ENCODE peak calls at places on chromosomes 13 and 19, in ten cellular contexts. One of them, this sample, is unnamed.

GRCh38 chr13:44903596-44903995 is 85.7 kb downstream of the NUFIP1 start:
- DNase-seq in stimulated activated CD4-positive, alpha-beta T cell treated with anti-CD3 and anti-CD28 coated beads, Interleukin-2, amount 100 ng/mL, for 48 hours: no peak
- DNase-seq in uterus: peak
- DNase-seq in activated CD4-positive, alpha-beta T cell treated with anti-CD3 and anti-CD28 coated beads, Interleukin-2, amount 50 U/mL, for 1 hour: no peak
- DNase-seq in NCI-H345: no peak
- DNase-seq in stimulated activated naive B cell treated with anti-CD40 and anti-IgM and Interleukin-4, amounts not matched to agents 10 μg/mL and 1 μg/mL and 100 μg/mL, for 72 hours: no peak
- DNase-seq in body of pancreas: peak
- DNase-seq in T-helper 2 cell: no peak
- DNase-seq in nephron progenitor cell: no peak
- DNase-seq in GM23248: peak
- DNase-seq in this sample: no peak

GRCh38 chr13:72620874-72621273 is 106.6 kb downstream of the MZT1 start:
- DNase-seq in activated CD4-positive, alpha-beta T cell treated with anti-CD3 and anti-CD28 coated beads, Interleukin-2, amount 50 U/mL, for 1 hour: no peak
- DNase-seq in stimulated activated CD4-positive, alpha-beta T cell treated with anti-CD3 and anti-CD28 coated beads, Interleukin-2, amount 100 ng/mL, for 48 hours: no peak
- DNase-seq in GM23248: no peak
- DNase-seq in T-helper 2 cell: no peak
- DNase-seq in body of pancreas: no peak
- DNase-seq in NCI-H345: no peak
- DNase-seq in nephron progenitor cell: no peak
- DNase-seq in uterus: no peak
- DNase-seq in stimulated activated naive B cell treated with anti-CD40 and anti-IgM and Interleukin-4, amounts not matched to agents 10 μg/mL and 1 μg/mL and 100 μg/mL, for 72 hours: no peak
- DNase-seq in this sample: no peak

GRCh38 chr13:101144808-101145419 is 271.4 kb downstream of the NALCN start:
- DNase-seq in body of pancreas: no peak
- DNase-seq in nephron progenitor cell: peak
- DNase-seq in uterus: no peak
- DNase-seq in stimulated activated CD4-positive, alpha-beta T cell treated with anti-CD3 and anti-CD28 coated beads, Interleukin-2, amount 100 ng/mL, for 48 hours: peak
- DNase-seq in GM23248: peak
- DNase-seq in stimulated activated naive B cell treated with anti-CD40 and anti-IgM and Interleukin-4, amounts not matched to agents 10 μg/mL and 1 μg/mL and 100 μg/mL, for 72 hours: no peak
- DNase-seq in T-helper 2 cell: no peak
- DNase-seq in NCI-H345: peak
- DNase-seq in activated CD4-positive, alpha-beta T cell treated with anti-CD3 and anti-CD28 coated beads, Interleukin-2, amount 50 U/mL, for 1 hour: no peak
- DNase-seq in this sample: peak

GRCh38 chr13:83980322-83980721 is 98.0 kb upstream of the SLITRK1 start:
- DNase-seq in T-helper 2 cell: no peak
- DNase-seq in NCI-H345: no peak
- DNase-seq in activated CD4-positive, alpha-beta T cell treated with anti-CD3 and anti-CD28 coated beads, Interleukin-2, amount 50 U/mL, for 1 hour: no peak
- DNase-seq in GM23248: no peak
- DNase-seq in nephron progenitor cell: no peak
- DNase-seq in uterus: no peak
- DNase-seq in stimulated activated naive B cell treated with anti-CD40 and anti-IgM and Interleukin-4, amounts not matched to agents 10 μg/mL and 1 μg/mL and 100 μg/mL, for 72 hours: no peak
- DNase-seq in stimulated activated CD4-positive, alpha-beta T cell treated with anti-CD3 and anti-CD28 coated beads, Interleukin-2, amount 100 ng/mL, for 48 hours: no peak
- DNase-seq in body of pancreas: no peak
- DNase-seq in this sample: no peak

GRCh38 chr19:7705387-7706187 is 3.7 kb upstream of the FCER2 start:
- DNase-seq in T-helper 2 cell: peak
- DNase-seq in stimulated activated naive B cell treated with anti-CD40 and anti-IgM and Interleukin-4, amounts not matched to agents 10 μg/mL and 1 μg/mL and 100 μg/mL, for 72 hours: peak
- DNase-seq in activated CD4-positive, alpha-beta T cell treated with anti-CD3 and anti-CD28 coated beads, Interleukin-2, amount 50 U/mL, for 1 hour: peak
- DNase-seq in stimulated activated CD4-positive, alpha-beta T cell treated with anti-CD3 and anti-CD28 coated beads, Interleukin-2, amount 100 ng/mL, for 48 hours: peak
- DNase-seq in GM23248: no peak
- DNase-seq in NCI-H345: no peak
- DNase-seq in uterus: no peak
- DNase-seq in body of pancreas: no peak
- DNase-seq in nephron progenitor cell: no peak
- DNase-seq in this sample: no peak

GRCh38 chr19:38739440-38740251 is 4.6 kb downstream of the CAPN12 start:
- DNase-seq in stimulated activated naive B cell treated with anti-CD40 and anti-IgM and Interleukin-4, amounts not matched to agents 10 μg/mL and 1 μg/mL and 100 μg/mL, for 72 hours: no peak
- DNase-seq in uterus: no peak
- DNase-seq in stimulated activated CD4-positive, alpha-beta T cell treated with anti-CD3 and anti-CD28 coated beads, Interleukin-2, amount 100 ng/mL, for 48 hours: no peak
- DNase-seq in T-helper 2 cell: no peak
- DNase-seq in nephron progenitor cell: no peak
- DNase-seq in GM23248: no peak
- DNase-seq in NCI-H345: no peak
- DNase-seq in body of pancreas: no peak
- DNase-seq in activated CD4-positive, alpha-beta T cell treated with anti-CD3 and anti-CD28 coated beads, Interleukin-2, amount 50 U/mL, for 1 hour: no peak
- DNase-seq in this sample: no peak

GRCh38 chr19:402786-403185 is 6.2 kb downstream of the C2CD4C start:
- DNase-seq in stimulated activated naive B cell treated with anti-CD40 and anti-IgM and Interleukin-4, amounts not matched to agents 10 μg/mL and 1 μg/mL and 100 μg/mL, for 72 hours: no peak
- DNase-seq in NCI-H345: peak
- DNase-seq in activated CD4-positive, alpha-beta T cell treated with anti-CD3 and anti-CD28 coated beads, Interleukin-2, amount 50 U/mL, for 1 hour: no peak
- DNase-seq in T-helper 2 cell: no peak
- DNase-seq in stimulated activated CD4-positive, alpha-beta T cell treated with anti-CD3 and anti-CD28 coated beads, Interleukin-2, amount 100 ng/mL, for 48 hours: no peak
- DNase-seq in GM23248: no peak
- DNase-seq in body of pancreas: no peak
- DNase-seq in nephron progenitor cell: no peak
- DNase-seq in uterus: peak
- DNase-seq in this sample: no peak

GRCh38 chr13:41107104-41107571 is 25.5 kb downstream of the KBTBD6 start:
- DNase-seq in stimulated activated CD4-positive, alpha-beta T cell treated with anti-CD3 and anti-CD28 coated beads, Interleukin-2, amount 100 ng/mL, for 48 hours: no peak
- DNase-seq in stimulated activated naive B cell treated with anti-CD40 and anti-IgM and Interleukin-4, amounts not matched to agents 10 μg/mL and 1 μg/mL and 100 μg/mL, for 72 hours: no peak
- DNase-seq in NCI-H345: no peak
- DNase-seq in nephron progenitor cell: no peak
- DNase-seq in body of pancreas: no peak
- DNase-seq in uterus: no peak
- DNase-seq in GM23248: no peak
- DNase-seq in T-helper 2 cell: no peak
- DNase-seq in activated CD4-positive, alpha-beta T cell treated with anti-CD3 and anti-CD28 coated beads, Interleukin-2, amount 50 U/mL, for 1 hour: no peak
- DNase-seq in this sample: no peak

GRCh38 chr13:87821512-87821911 is 150.3 kb downstream of the SLITRK5 start:
- DNase-seq in stimulated activated CD4-positive, alpha-beta T cell treated with anti-CD3 and anti-CD28 coated beads, Interleukin-2, amount 100 ng/mL, for 48 hours: no peak
- DNase-seq in body of pancreas: no peak
- DNase-seq in stimulated activated naive B cell treated with anti-CD40 and anti-IgM and Interleukin-4, amounts not matched to agents 10 μg/mL and 1 μg/mL and 100 μg/mL, for 72 hours: no peak
- DNase-seq in uterus: no peak
- DNase-seq in T-helper 2 cell: no peak
- DNase-seq in NCI-H345: no peak
- DNase-seq in nephron progenitor cell: no peak
- DNase-seq in activated CD4-positive, alpha-beta T cell treated with anti-CD3 and anti-CD28 coated beads, Interleukin-2, amount 50 U/mL, for 1 hour: no peak
- DNase-seq in GM23248: no peak
- DNase-seq in this sample: no peak

GRCh38 chr13:100269837-100270236 is 180.9 kb downstream of the PCCA start:
- DNase-seq in body of pancreas: peak
- DNase-seq in nephron progenitor cell: no peak
- DNase-seq in stimulated activated naive B cell treated with anti-CD40 and anti-IgM and Interleukin-4, amounts not matched to agents 10 μg/mL and 1 μg/mL and 100 μg/mL, for 72 hours: no peak
- DNase-seq in stimulated activated CD4-positive, alpha-beta T cell treated with anti-CD3 and anti-CD28 coated beads, Interleukin-2, amount 100 ng/mL, for 48 hours: no peak
- DNase-seq in NCI-H345: no peak
- DNase-seq in GM23248: peak
- DNase-seq in T-helper 2 cell: no peak
- DNase-seq in activated CD4-positive, alpha-beta T cell treated with anti-CD3 and anti-CD28 coated beads, Interleukin-2, amount 50 U/mL, for 1 hour: no peak
- DNase-seq in uterus: peak
- DNase-seq in this sample: no peak

GRCh38 chr13:114148521-114148855 is 16.1 kb upstream of the RASA3 start:
- DNase-seq in body of pancreas: peak
- DNase-seq in NCI-H345: no peak
- DNase-seq in nephron progenitor cell: no peak
- DNase-seq in T-helper 2 cell: peak
- DNase-seq in GM23248: no peak
- DNase-seq in activated CD4-positive, alpha-beta T cell treated with anti-CD3 and anti-CD28 coated beads, Interleukin-2, amount 50 U/mL, for 1 hour: peak
- DNase-seq in stimulated activated CD4-positive, alpha-beta T cell treated with anti-CD3 and anti-CD28 coated beads, Interleukin-2, amount 100 ng/mL, for 48 hours: peak
- DNase-seq in uterus: no peak
- DNase-seq in stimulated activated naive B cell treated with anti-CD40 and anti-IgM and Interleukin-4, amounts not matched to agents 10 μg/mL and 1 μg/mL and 100 μg/mL, for 72 hours: peak
- DNase-seq in this sample: no peak

GRCh38 chr19:16268676-16269319 is 55.8 kb upstream of the KLF2 start:
- DNase-seq in stimulated activated CD4-positive, alpha-beta T cell treated with anti-CD3 and anti-CD28 coated beads, Interleukin-2, amount 100 ng/mL, for 48 hours: no peak
- DNase-seq in nephron progenitor cell: no peak
- DNase-seq in stimulated activated naive B cell treated with anti-CD40 and anti-IgM and Interleukin-4, amounts not matched to agents 10 μg/mL and 1 μg/mL and 100 μg/mL, for 72 hours: no peak
- DNase-seq in T-helper 2 cell: no peak
- DNase-seq in uterus: no peak
- DNase-seq in activated CD4-positive, alpha-beta T cell treated with anti-CD3 and anti-CD28 coated beads, Interleukin-2, amount 50 U/mL, for 1 hour: peak
- DNase-seq in body of pancreas: no peak
- DNase-seq in GM23248: no peak
- DNase-seq in NCI-H345: no peak
- DNase-seq in this sample: no peak

GRCh38 chr19:13430790-13431582 is 75.3 kb downstream of the CACNA1A start:
- DNase-seq in activated CD4-positive, alpha-beta T cell treated with anti-CD3 and anti-CD28 coated beads, Interleukin-2, amount 50 U/mL, for 1 hour: peak
- DNase-seq in body of pancreas: peak
- DNase-seq in stimulated activated naive B cell treated with anti-CD40 and anti-IgM and Interleukin-4, amounts not matched to agents 10 μg/mL and 1 μg/mL and 100 μg/mL, for 72 hours: peak
- DNase-seq in GM23248: peak
- DNase-seq in nephron progenitor cell: peak
- DNase-seq in stimulated activated CD4-positive, alpha-beta T cell treated with anti-CD3 and anti-CD28 coated beads, Interleukin-2, amount 100 ng/mL, for 48 hours: peak
- DNase-seq in uterus: no peak
- DNase-seq in T-helper 2 cell: peak
- DNase-seq in NCI-H345: no peak
- DNase-seq in this sample: no peak

GRCh38 chr13:28451482-28452217 is 43.3 kb downstream of the FLT1 start:
- DNase-seq in body of pancreas: no peak
- DNase-seq in stimulated activated naive B cell treated with anti-CD40 and anti-IgM and Interleukin-4, amounts not matched to agents 10 μg/mL and 1 μg/mL and 100 μg/mL, for 72 hours: no peak
- DNase-seq in nephron progenitor cell: peak
- DNase-seq in stimulated activated CD4-positive, alpha-beta T cell treated with anti-CD3 and anti-CD28 coated beads, Interleukin-2, amount 100 ng/mL, for 48 hours: no peak
- DNase-seq in uterus: no peak
- DNase-seq in T-helper 2 cell: no peak
- DNase-seq in GM23248: peak
- DNase-seq in NCI-H345: no peak
- DNase-seq in activated CD4-positive, alpha-beta T cell treated with anti-CD3 and anti-CD28 coated beads, Interleukin-2, amount 50 U/mL, for 1 hour: no peak
- DNase-seq in this sample: no peak

GRCh38 chr19:49343127-49343526 is 7.9 kb downstream of the CD37 start:
- DNase-seq in T-helper 2 cell: no peak
- DNase-seq in stimulated activated CD4-positive, alpha-beta T cell treated with anti-CD3 and anti-CD28 coated beads, Interleukin-2, amount 100 ng/mL, for 48 hours: no peak
- DNase-seq in nephron progenitor cell: no peak
- DNase-seq in NCI-H345: no peak
- DNase-seq in stimulated activated naive B cell treated with anti-CD40 and anti-IgM and Interleukin-4, amounts not matched to agents 10 μg/mL and 1 μg/mL and 100 μg/mL, for 72 hours: no peak
- DNase-seq in activated CD4-positive, alpha-beta T cell treated with anti-CD3 and anti-CD28 coated beads, Interleukin-2, amount 50 U/mL, for 1 hour: no peak
- DNase-seq in uterus: peak
- DNase-seq in body of pancreas: no peak
- DNase-seq in GM23248: no peak
- DNase-seq in this sample: no peak

GRCh38 chr19:45173816-45174215 is 4.2 kb downstream of the TRAPPC6A start:
- DNase-seq in T-helper 2 cell: no peak
- DNase-seq in uterus: no peak
- DNase-seq in GM23248: peak
- DNase-seq in body of pancreas: no peak
- DNase-seq in stimulated activated naive B cell treated with anti-CD40 and anti-IgM and Interleukin-4, amounts not matched to agents 10 μg/mL and 1 μg/mL and 100 μg/mL, for 72 hours: no peak
- DNase-seq in stimulated activated CD4-positive, alpha-beta T cell treated with anti-CD3 and anti-CD28 coated beads, Interleukin-2, amount 100 ng/mL, for 48 hours: no peak
- DNase-seq in activated CD4-positive, alpha-beta T cell treated with anti-CD3 and anti-CD28 coated beads, Interleukin-2, amount 50 U/mL, for 1 hour: no peak
- DNase-seq in NCI-H345: no peak
- DNase-seq in nephron progenitor cell: no peak
- DNase-seq in this sample: no peak

GRCh38 chr13:97559981-97560380 is 126.0 kb downstream of the RAP2A start:
- DNase-seq in uterus: no peak
- DNase-seq in stimulated activated CD4-positive, alpha-beta T cell treated with anti-CD3 and anti-CD28 coated beads, Interleukin-2, amount 100 ng/mL, for 48 hours: no peak
- DNase-seq in nephron progenitor cell: no peak
- DNase-seq in NCI-H345: peak
- DNase-seq in GM23248: no peak
- DNase-seq in activated CD4-positive, alpha-beta T cell treated with anti-CD3 and anti-CD28 coated beads, Interleukin-2, amount 50 U/mL, for 1 hour: no peak
- DNase-seq in stimulated activated naive B cell treated with anti-CD40 and anti-IgM and Interleukin-4, amounts not matched to agents 10 μg/mL and 1 μg/mL and 100 μg/mL, for 72 hours: no peak
- DNase-seq in body of pancreas: no peak
- DNase-seq in T-helper 2 cell: no peak
- DNase-seq in this sample: peak

GRCh38 chr13:30422056-30422914 is at the start of gene UBE2L5:
- DNase-seq in body of pancreas: peak
- DNase-seq in activated CD4-positive, alpha-beta T cell treated with anti-CD3 and anti-CD28 coated beads, Interleukin-2, amount 50 U/mL, for 1 hour: peak
- DNase-seq in NCI-H345: peak
- DNase-seq in T-helper 2 cell: peak
- DNase-seq in GM23248: peak
- DNase-seq in uterus: peak
- DNase-seq in stimulated activated CD4-positive, alpha-beta T cell treated with anti-CD3 and anti-CD28 coated beads, Interleukin-2, amount 100 ng/mL, for 48 hours: peak
- DNase-seq in nephron progenitor cell: peak
- DNase-seq in stimulated activated naive B cell treated with anti-CD40 and anti-IgM and Interleukin-4, amounts not matched to agents 10 μg/mL and 1 μg/mL and 100 μg/mL, for 72 hours: peak
- DNase-seq in this sample: no peak

GRCh38 chr13:98476538-98476966 is 100.4 kb downstream of the STK24 start:
- DNase-seq in stimulated activated naive B cell treated with anti-CD40 and anti-IgM and Interleukin-4, amounts not matched to agents 10 μg/mL and 1 μg/mL and 100 μg/mL, for 72 hours: peak
- DNase-seq in body of pancreas: peak
- DNase-seq in activated CD4-positive, alpha-beta T cell treated with anti-CD3 and anti-CD28 coated beads, Interleukin-2, amount 50 U/mL, for 1 hour: peak
- DNase-seq in uterus: peak
- DNase-seq in stimulated activated CD4-positive, alpha-beta T cell treated with anti-CD3 and anti-CD28 coated beads, Interleukin-2, amount 100 ng/mL, for 48 hours: peak
- DNase-seq in GM23248: peak
- DNase-seq in nephron progenitor cell: no peak
- DNase-seq in NCI-H345: no peak
- DNase-seq in T-helper 2 cell: peak
- DNase-seq in this sample: no peak

GRCh38 chr13:28408235-28408848 is 86.6 kb downstream of the FLT1 start:
- DNase-seq in stimulated activated naive B cell treated with anti-CD40 and anti-IgM and Interleukin-4, amounts not matched to agents 10 μg/mL and 1 μg/mL and 100 μg/mL, for 72 hours: no peak
- DNase-seq in T-helper 2 cell: no peak
- DNase-seq in activated CD4-positive, alpha-beta T cell treated with anti-CD3 and anti-CD28 coated beads, Interleukin-2, amount 50 U/mL, for 1 hour: no peak
- DNase-seq in uterus: peak
- DNase-seq in NCI-H345: no peak
- DNase-seq in body of pancreas: peak
- DNase-seq in stimulated activated CD4-positive, alpha-beta T cell treated with anti-CD3 and anti-CD28 coated beads, Interleukin-2, amount 100 ng/mL, for 48 hours: no peak
- DNase-seq in GM23248: no peak
- DNase-seq in nephron progenitor cell: peak
- DNase-seq in this sample: no peak

GRCh38 chr13:24022568-24022967 is 125.3 kb upstream of the C1QTNF9B start:
- DNase-seq in stimulated activated CD4-positive, alpha-beta T cell treated with anti-CD3 and anti-CD28 coated beads, Interleukin-2, amount 100 ng/mL, for 48 hours: no peak
- DNase-seq in body of pancreas: no peak
- DNase-seq in activated CD4-positive, alpha-beta T cell treated with anti-CD3 and anti-CD28 coated beads, Interleukin-2, amount 50 U/mL, for 1 hour: no peak
- DNase-seq in uterus: no peak
- DNase-seq in nephron progenitor cell: no peak
- DNase-seq in NCI-H345: no peak
- DNase-seq in T-helper 2 cell: no peak
- DNase-seq in GM23248: no peak
- DNase-seq in stimulated activated naive B cell treated with anti-CD40 and anti-IgM and Interleukin-4, amounts not matched to agents 10 μg/mL and 1 μg/mL and 100 μg/mL, for 72 hours: no peak
- DNase-seq in this sample: no peak

GRCh38 chr19:616276-616675 is 17.1 kb downstream of the POLRMT start:
- DNase-seq in GM23248: no peak
- DNase-seq in body of pancreas: no peak
- DNase-seq in activated CD4-positive, alpha-beta T cell treated with anti-CD3 and anti-CD28 coated beads, Interleukin-2, amount 50 U/mL, for 1 hour: no peak
- DNase-seq in NCI-H345: no peak
- DNase-seq in nephron progenitor cell: no peak
- DNase-seq in stimulated activated naive B cell treated with anti-CD40 and anti-IgM and Interleukin-4, amounts not matched to agents 10 μg/mL and 1 μg/mL and 100 μg/mL, for 72 hours: no peak
- DNase-seq in T-helper 2 cell: no peak
- DNase-seq in uterus: no peak
- DNase-seq in stimulated activated CD4-positive, alpha-beta T cell treated with anti-CD3 and anti-CD28 coated beads, Interleukin-2, amount 100 ng/mL, for 48 hours: no peak
- DNase-seq in this sample: no peak

GRCh38 chr19:18089726-18090125 is 3.0 kb upstream of the IL12RB1 start:
- DNase-seq in GM23248: no peak
- DNase-seq in NCI-H345: no peak
- DNase-seq in uterus: no peak
- DNase-seq in nephron progenitor cell: no peak
- DNase-seq in stimulated activated naive B cell treated with anti-CD40 and anti-IgM and Interleukin-4, amounts not matched to agents 10 μg/mL and 1 μg/mL and 100 μg/mL, for 72 hours: no peak
- DNase-seq in activated CD4-positive, alpha-beta T cell treated with anti-CD3 and anti-CD28 coated beads, Interleukin-2, amount 50 U/mL, for 1 hour: no peak
- DNase-seq in stimulated activated CD4-positive, alpha-beta T cell treated with anti-CD3 and anti-CD28 coated beads, Interleukin-2, amount 100 ng/mL, for 48 hours: no peak
- DNase-seq in body of pancreas: no peak
- DNase-seq in T-helper 2 cell: no peak
- DNase-seq in this sample: no peak

GRCh38 chr19:40594251-40594650 is 6.9 kb upstream of the LTBP4 start:
- DNase-seq in stimulated activated naive B cell treated with anti-CD40 and anti-IgM and Interleukin-4, amounts not matched to agents 10 μg/mL and 1 μg/mL and 100 μg/mL, for 72 hours: no peak
- DNase-seq in nephron progenitor cell: no peak
- DNase-seq in GM23248: peak
- DNase-seq in stimulated activated CD4-positive, alpha-beta T cell treated with anti-CD3 and anti-CD28 coated beads, Interleukin-2, amount 100 ng/mL, for 48 hours: no peak
- DNase-seq in activated CD4-positive, alpha-beta T cell treated with anti-CD3 and anti-CD28 coated beads, Interleukin-2, amount 50 U/mL, for 1 hour: no peak
- DNase-seq in NCI-H345: peak
- DNase-seq in T-helper 2 cell: no peak
- DNase-seq in body of pancreas: no peak
- DNase-seq in uterus: no peak
- DNase-seq in this sample: no peak

GRCh38 chr19:2782357-2782935 is 627 bp downstream of the SGTA start:
- DNase-seq in stimulated activated CD4-positive, alpha-beta T cell treated with anti-CD3 and anti-CD28 coated beads, Interleukin-2, amount 100 ng/mL, for 48 hours: no peak
- DNase-seq in activated CD4-positive, alpha-beta T cell treated with anti-CD3 and anti-CD28 coated beads, Interleukin-2, amount 50 U/mL, for 1 hour: no peak
- DNase-seq in stimulated activated naive B cell treated with anti-CD40 and anti-IgM and Interleukin-4, amounts not matched to agents 10 μg/mL and 1 μg/mL and 100 μg/mL, for 72 hours: no peak
- DNase-seq in uterus: no peak
- DNase-seq in GM23248: peak
- DNase-seq in T-helper 2 cell: no peak
- DNase-seq in nephron progenitor cell: no peak
- DNase-seq in body of pancreas: no peak
- DNase-seq in NCI-H345: no peak
- DNase-seq in this sample: no peak

GRCh38 chr13:33644607-33645543 is 173.1 kb upstream of the RFC3 start:
- DNase-seq in stimulated activated CD4-positive, alpha-beta T cell treated with anti-CD3 and anti-CD28 coated beads, Interleukin-2, amount 100 ng/mL, for 48 hours: no peak
- DNase-seq in nephron progenitor cell: no peak
- DNase-seq in GM23248: peak
- DNase-seq in activated CD4-positive, alpha-beta T cell treated with anti-CD3 and anti-CD28 coated beads, Interleukin-2, amount 50 U/mL, for 1 hour: no peak
- DNase-seq in body of pancreas: no peak
- DNase-seq in uterus: peak
- DNase-seq in T-helper 2 cell: no peak
- DNase-seq in NCI-H345: no peak
- DNase-seq in stimulated activated naive B cell treated with anti-CD40 and anti-IgM and Interleukin-4, amounts not matched to agents 10 μg/mL and 1 μg/mL and 100 μg/mL, for 72 hours: no peak
- DNase-seq in this sample: peak

GRCh38 chr19:38003427-38004099 is 96.6 kb downstream of the SIPA1L3 start:
- DNase-seq in body of pancreas: peak
- DNase-seq in activated CD4-positive, alpha-beta T cell treated with anti-CD3 and anti-CD28 coated beads, Interleukin-2, amount 50 U/mL, for 1 hour: no peak
- DNase-seq in nephron progenitor cell: peak
- DNase-seq in GM23248: peak
- DNase-seq in T-helper 2 cell: no peak
- DNase-seq in stimulated activated naive B cell treated with anti-CD40 and anti-IgM and Interleukin-4, amounts not matched to agents 10 μg/mL and 1 μg/mL and 100 μg/mL, for 72 hours: peak
- DNase-seq in uterus: peak
- DNase-seq in NCI-H345: peak
- DNase-seq in stimulated activated CD4-positive, alpha-beta T cell treated with anti-CD3 and anti-CD28 coated beads, Interleukin-2, amount 100 ng/mL, for 48 hours: peak
- DNase-seq in this sample: no peak

GRCh38 chr19:47097396-47098217 is 16.0 kb downstream of the ZC3H4 start:
- DNase-seq in NCI-H345: no peak
- DNase-seq in uterus: no peak
- DNase-seq in GM23248: peak
- DNase-seq in stimulated activated CD4-positive, alpha-beta T cell treated with anti-CD3 and anti-CD28 coated beads, Interleukin-2, amount 100 ng/mL, for 48 hours: no peak
- DNase-seq in stimulated activated naive B cell treated with anti-CD40 and anti-IgM and Interleukin-4, amounts not matched to agents 10 μg/mL and 1 μg/mL and 100 μg/mL, for 72 hours: no peak
- DNase-seq in nephron progenitor cell: no peak
- DNase-seq in body of pancreas: no peak
- DNase-seq in T-helper 2 cell: no peak
- DNase-seq in activated CD4-positive, alpha-beta T cell treated with anti-CD3 and anti-CD28 coated beads, Interleukin-2, amount 50 U/mL, for 1 hour: no peak
- DNase-seq in this sample: no peak

This sample was measured in NCI-H187 treated with DMSO at 0.1 percent for 48 hours.